ENCODE peak calls at places on chromosomes 6 and 20, in seven cellular contexts. One of them, this sample, is unnamed.

GRCh38 chr6:26363882-26364825 is 844 bp upstream of the BTN3A2 start:
- DNase-seq in choroid plexus epithelial cell: peak
- DNase-seq in epithelial cell of esophagus: no peak
- DNase-seq in left ventricle myocardium inferior: no peak
- DNase-seq in fibroblast of lung: peak
- DNase-seq in HFF-Myc: no peak
- DNase-seq in fibroblast of pulmonary artery: no peak
- DNase-seq in this sample: peak

GRCh38 chr6:101666256-101666655 is 272.7 kb downstream of the GRIK2 start:
- DNase-seq in epithelial cell of esophagus: peak
- DNase-seq in fibroblast of lung: peak
- DNase-seq in HFF-Myc: no peak
- DNase-seq in fibroblast of pulmonary artery: peak
- DNase-seq in choroid plexus epithelial cell: peak
- DNase-seq in left ventricle myocardium inferior: no peak
- DNase-seq in this sample: peak

GRCh38 chr20:40506567-40506966 is 182.5 kb downstream of the MAFB start:
- DNase-seq in fibroblast of lung: peak
- DNase-seq in left ventricle myocardium inferior: peak
- DNase-seq in choroid plexus epithelial cell: peak
- DNase-seq in fibroblast of pulmonary artery: peak
- DNase-seq in HFF-Myc: peak
- DNase-seq in epithelial cell of esophagus: peak
- DNase-seq in this sample: peak

GRCh38 chr6:28953039-28953872 is 29.5 kb upstream of the TRIM27 start:
- DNase-seq in epithelial cell of esophagus: peak
- DNase-seq in fibroblast of lung: peak
- DNase-seq in fibroblast of pulmonary artery: peak
- DNase-seq in left ventricle myocardium inferior: no peak
- DNase-seq in HFF-Myc: no peak
- DNase-seq in choroid plexus epithelial cell: peak
- DNase-seq in this sample: peak

GRCh38 chr6:36757206-36757605 is 59.6 kb downstream of the RAB44 start:
- DNase-seq in fibroblast of pulmonary artery: no peak
- DNase-seq in epithelial cell of esophagus: no peak
- DNase-seq in left ventricle myocardium inferior: no peak
- DNase-seq in fibroblast of lung: no peak
- DNase-seq in choroid plexus epithelial cell: no peak
- DNase-seq in HFF-Myc: no peak
- DNase-seq in this sample: no peak

GRCh38 chr6:122620902-122621301 is 10.7 kb downstream of the PKIB start:
- DNase-seq in epithelial cell of esophagus: peak
- DNase-seq in choroid plexus epithelial cell: peak
- DNase-seq in left ventricle myocardium inferior: no peak
- DNase-seq in fibroblast of pulmonary artery: no peak
- DNase-seq in fibroblast of lung: peak
- DNase-seq in HFF-Myc: no peak
- DNase-seq in this sample: peak

GRCh38 chr20:37396520-37397075 is 50.7 kb downstream of the SRC start:
- DNase-seq in left ventricle myocardium inferior: no peak
- DNase-seq in fibroblast of lung: no peak
- DNase-seq in epithelial cell of esophagus: no peak
- DNase-seq in choroid plexus epithelial cell: no peak
- DNase-seq in HFF-Myc: no peak
- DNase-seq in fibroblast of pulmonary artery: no peak
- DNase-seq in this sample: no peak

GRCh38 chr6:92777146-92777740 is 642.1 kb downstream of the EPHA7 start:
- DNase-seq in fibroblast of pulmonary artery: peak
- DNase-seq in HFF-Myc: no peak
- DNase-seq in left ventricle myocardium inferior: no peak
- DNase-seq in choroid plexus epithelial cell: peak
- DNase-seq in fibroblast of lung: peak
- DNase-seq in epithelial cell of esophagus: peak
- DNase-seq in this sample: peak

GRCh38 chr6:34226731-34227586 is 9.7 kb upstream of the HMGA1 start:
- DNase-seq in fibroblast of lung: no peak
- DNase-seq in left ventricle myocardium inferior: no peak
- DNase-seq in choroid plexus epithelial cell: no peak
- DNase-seq in epithelial cell of esophagus: no peak
- DNase-seq in fibroblast of pulmonary artery: no peak
- DNase-seq in HFF-Myc: no peak
- DNase-seq in this sample: no peak

GRCh38 chr20:58372836-58373235 is 16.2 kb upstream of the VAPB start:
- DNase-seq in HFF-Myc: no peak
- DNase-seq in choroid plexus epithelial cell: peak
- DNase-seq in fibroblast of pulmonary artery: no peak
- DNase-seq in fibroblast of lung: no peak
- DNase-seq in left ventricle myocardium inferior: no peak
- DNase-seq in epithelial cell of esophagus: no peak
- DNase-seq in this sample: no peak

GRCh38 chr6:150987371-150987828 is 121.9 kb downstream of the MTHFD1L start:
- DNase-seq in fibroblast of lung: no peak
- DNase-seq in choroid plexus epithelial cell: peak
- DNase-seq in fibroblast of pulmonary artery: no peak
- DNase-seq in epithelial cell of esophagus: peak
- DNase-seq in left ventricle myocardium inferior: no peak
- DNase-seq in HFF-Myc: no peak
- DNase-seq in this sample: no peak

GRCh38 chr6:21085206-21085605 is 508.3 kb upstream of the SOX4 start:
- DNase-seq in fibroblast of lung: no peak
- DNase-seq in epithelial cell of esophagus: no peak
- DNase-seq in choroid plexus epithelial cell: no peak
- DNase-seq in HFF-Myc: no peak
- DNase-seq in left ventricle myocardium inferior: no peak
- DNase-seq in fibroblast of pulmonary artery: no peak
- DNase-seq in this sample: no peak

GRCh38 chr20:48797275-48797825 is 30.4 kb downstream of the PREX1 start:
- DNase-seq in fibroblast of lung: no peak
- DNase-seq in epithelial cell of esophagus: no peak
- DNase-seq in choroid plexus epithelial cell: no peak
- DNase-seq in left ventricle myocardium inferior: peak
- DNase-seq in fibroblast of pulmonary artery: no peak
- DNase-seq in HFF-Myc: no peak
- DNase-seq in this sample: no peak

GRCh38 chr6:24543683-24544082 is 48.9 kb downstream of the ALDH5A1 start:
- DNase-seq in fibroblast of pulmonary artery: no peak
- DNase-seq in epithelial cell of esophagus: no peak
- DNase-seq in choroid plexus epithelial cell: no peak
- DNase-seq in fibroblast of lung: no peak
- DNase-seq in left ventricle myocardium inferior: no peak
- DNase-seq in HFF-Myc: no peak
- DNase-seq in this sample: no peak

GRCh38 chr6:154615483-154616025 is 105.1 kb upstream of the CNKSR3 start:
- DNase-seq in fibroblast of pulmonary artery: peak
- DNase-seq in HFF-Myc: peak
- DNase-seq in epithelial cell of esophagus: peak
- DNase-seq in fibroblast of lung: peak
- DNase-seq in left ventricle myocardium inferior: peak
- DNase-seq in choroid plexus epithelial cell: peak
- DNase-seq in this sample: peak

GRCh38 chr6:170269151-170269872 is 21.6 kb downstream of the DLL1 start:
- DNase-seq in choroid plexus epithelial cell: no peak
- DNase-seq in fibroblast of pulmonary artery: no peak
- DNase-seq in left ventricle myocardium inferior: no peak
- DNase-seq in HFF-Myc: no peak
- DNase-seq in fibroblast of lung: no peak
- DNase-seq in epithelial cell of esophagus: no peak
- DNase-seq in this sample: no peak

GRCh38 chr20:62449951-62450815 is 22.8 kb upstream of the RBBP8NL start:
- DNase-seq in epithelial cell of esophagus: no peak
- DNase-seq in fibroblast of pulmonary artery: no peak
- DNase-seq in HFF-Myc: no peak
- DNase-seq in left ventricle myocardium inferior: peak
- DNase-seq in choroid plexus epithelial cell: no peak
- DNase-seq in fibroblast of lung: no peak
- DNase-seq in this sample: no peak
- TF ChIP-seq CTCF in epithelial cell of esophagus: no peak
- TF ChIP-seq CTCF in fibroblast of pulmonary artery: no peak
- TF ChIP-seq CTCF in HFF-Myc: no peak
- TF ChIP-seq CTCF in left ventricle myocardium inferior: no peak
- TF ChIP-seq CTCF in choroid plexus epithelial cell: peak
- TF ChIP-seq CTCF in fibroblast of lung: no peak
- TF ChIP-seq CTCF in this sample: no peak

GRCh38 chr6:27553123-27553904 is 80.4 kb upstream of the ZNF184 start:
- DNase-seq in HFF-Myc: peak
- DNase-seq in left ventricle myocardium inferior: no peak
- DNase-seq in fibroblast of pulmonary artery: peak
- DNase-seq in fibroblast of lung: peak
- DNase-seq in choroid plexus epithelial cell: peak
- DNase-seq in epithelial cell of esophagus: peak
- DNase-seq in this sample: peak
- H3K4me3 ChIP-seq in HFF-Myc: peak
- H3K4me3 ChIP-seq in left ventricle myocardium inferior: no peak
- H3K4me3 ChIP-seq in fibroblast of pulmonary artery: peak
- H3K4me3 ChIP-seq in fibroblast of lung: no peak
- H3K4me3 ChIP-seq in choroid plexus epithelial cell: no peak
- H3K4me3 ChIP-seq in epithelial cell of esophagus: peak
- H3K4me3 ChIP-seq in this sample: peak

DNA sequence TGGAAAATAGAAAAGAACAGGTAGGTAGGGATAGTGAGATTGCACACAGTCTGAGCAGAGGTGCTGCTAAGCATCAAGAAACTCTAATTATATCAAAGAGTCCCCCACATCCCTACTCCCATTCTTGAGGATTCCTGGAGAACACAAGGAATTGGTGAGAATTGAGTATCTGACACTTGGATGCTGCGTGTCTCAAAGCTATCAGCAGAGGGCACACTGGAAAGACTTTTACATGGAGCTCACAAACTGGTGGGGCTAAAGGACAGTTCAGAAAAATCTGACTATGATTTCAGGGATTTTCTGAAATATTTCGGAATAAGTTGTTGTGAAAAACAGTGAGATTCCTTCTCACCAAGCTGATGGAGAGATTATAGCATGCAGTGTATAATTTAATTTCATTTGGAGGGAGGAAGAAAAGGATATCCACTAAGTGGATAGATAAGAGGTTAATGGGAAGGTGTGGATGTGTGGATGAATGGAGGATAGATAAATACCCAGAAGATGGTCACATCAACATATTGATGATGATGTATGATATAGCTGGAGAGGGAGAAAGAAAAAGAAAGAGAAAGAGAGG is 215.4 kb upstream of the DEFB112 start:
- DNase-seq in fibroblast of lung: no peak
- DNase-seq in HFF-Myc: no peak
- DNase-seq in left ventricle myocardium inferior: no peak
- DNase-seq in fibroblast of pulmonary artery: no peak
- DNase-seq in epithelial cell of esophagus: peak
- DNase-seq in choroid plexus epithelial cell: no peak
- DNase-seq in this sample: no peak
- TF ChIP-seq CTCF in fibroblast of lung: peak
- TF ChIP-seq CTCF in HFF-Myc: peak
- TF ChIP-seq CTCF in left ventricle myocardium inferior: no peak
- TF ChIP-seq CTCF in fibroblast of pulmonary artery: no peak
- TF ChIP-seq CTCF in epithelial cell of esophagus: peak
- TF ChIP-seq CTCF in choroid plexus epithelial cell: no peak
- TF ChIP-seq CTCF in this sample: no peak

GRCh38 chr6:140909620-140910019 is 1223.1 kb upstream of the GJE1 start:
- DNase-seq in fibroblast of lung: peak
- DNase-seq in choroid plexus epithelial cell: no peak
- DNase-seq in left ventricle myocardium inferior: no peak
- DNase-seq in HFF-Myc: no peak
- DNase-seq in epithelial cell of esophagus: no peak
- DNase-seq in fibroblast of pulmonary artery: no peak
- DNase-seq in this sample: peak
- H3K4me3 ChIP-seq in fibroblast of lung: no peak
- H3K4me3 ChIP-seq in choroid plexus epithelial cell: no peak
- H3K4me3 ChIP-seq in left ventricle myocardium inferior: no peak
- H3K4me3 ChIP-seq in HFF-Myc: no peak
- H3K4me3 ChIP-seq in epithelial cell of esophagus: no peak
- H3K4me3 ChIP-seq in fibroblast of pulmonary artery: no peak
- H3K4me3 ChIP-seq in this sample: no peak

DNA sequence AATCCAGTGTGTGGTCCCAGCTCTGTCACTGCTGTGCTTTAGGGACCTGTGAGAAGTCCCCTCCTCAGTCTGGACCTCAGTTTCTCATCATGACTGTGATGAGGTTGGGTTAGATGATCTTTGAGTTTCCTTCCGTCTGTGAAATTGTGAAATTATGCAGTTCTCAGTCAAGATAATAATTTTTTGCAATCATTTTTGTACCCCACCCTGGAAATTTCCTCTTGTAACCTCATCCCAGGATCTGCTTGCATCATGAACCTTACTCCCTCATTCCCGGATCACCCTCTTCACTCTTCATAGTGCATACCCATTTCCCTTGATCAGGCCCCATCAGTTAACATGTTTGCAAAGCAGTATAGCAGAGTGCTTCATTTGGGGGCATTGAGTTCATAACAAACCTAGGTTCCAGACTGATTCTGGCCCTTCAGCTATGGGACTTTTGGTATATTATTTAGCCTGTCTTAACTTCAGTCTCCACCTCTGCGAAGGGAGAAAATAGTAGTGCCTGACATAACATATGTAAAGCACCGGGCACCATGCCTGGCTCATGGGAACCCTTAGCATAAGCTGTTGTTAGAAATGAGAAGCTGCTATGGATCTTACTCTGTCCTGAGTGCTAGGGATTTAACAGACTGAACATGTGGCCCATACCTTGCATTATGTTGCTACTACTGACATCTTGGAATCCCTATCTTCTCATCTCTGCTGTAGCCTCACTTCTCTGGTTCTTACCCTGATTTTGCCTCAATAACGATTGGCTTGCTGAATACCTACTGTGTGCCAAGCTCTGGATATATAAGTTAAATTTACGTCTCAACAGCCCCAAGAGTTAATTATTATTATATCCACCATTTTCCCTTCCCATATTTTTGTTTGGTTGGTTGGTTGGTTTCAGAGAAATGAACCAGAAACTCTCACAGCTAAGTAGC is 1.4 kb downstream of the ZNF76 start:
- DNase-seq in choroid plexus epithelial cell: no peak
- DNase-seq in fibroblast of pulmonary artery: peak
- DNase-seq in left ventricle myocardium inferior: no peak
- DNase-seq in epithelial cell of esophagus: no peak
- DNase-seq in HFF-Myc: no peak
- DNase-seq in fibroblast of lung: no peak
- DNase-seq in this sample: peak
- TF ChIP-seq CTCF in choroid plexus epithelial cell: no peak
- TF ChIP-seq CTCF in fibroblast of pulmonary artery: no peak
- TF ChIP-seq CTCF in left ventricle myocardium inferior: no peak
- TF ChIP-seq CTCF in epithelial cell of esophagus: no peak
- TF ChIP-seq CTCF in HFF-Myc: no peak
- TF ChIP-seq CTCF in fibroblast of lung: no peak
- TF ChIP-seq CTCF in this sample: no peak

GRCh38 chr20:35870541-35871307 is 83.6 kb downstream of the SCAND1 start:
- DNase-seq in epithelial cell of esophagus: peak
- DNase-seq in choroid plexus epithelial cell: peak
- DNase-seq in fibroblast of pulmonary artery: no peak
- DNase-seq in left ventricle myocardium inferior: no peak
- DNase-seq in fibroblast of lung: peak
- DNase-seq in HFF-Myc: no peak
- DNase-seq in this sample: peak
- H3K4me3 ChIP-seq in epithelial cell of esophagus: no peak
- H3K4me3 ChIP-seq in choroid plexus epithelial cell: no peak
- H3K4me3 ChIP-seq in fibroblast of pulmonary artery: no peak
- H3K4me3 ChIP-seq in left ventricle myocardium inferior: peak
- H3K4me3 ChIP-seq in fibroblast of lung: peak
- H3K4me3 ChIP-seq in HFF-Myc: no peak
- H3K4me3 ChIP-seq in this sample: no peak

This sample was measured in fibroblast of mammary gland.